ENCODE peak calls at places on chromosome 14, in four cellular contexts. K is HCEC 1CT, G is heart right ventricle, V is hepatocyte. S is an unnamed sample.

GRCh38 chr14:91390165-91390778 is 27.3 kb downstream of the CCDC88C start:
- DNase-seq in G (no peak), V (no peak), K (no peak), S (no peak)

GRCh38 chr14:51165415-51165814 is 70.5 kb upstream of the TRIM9 start:
- DNase-seq in K (no peak), G (no peak), V (no peak), S (no peak)

GRCh38 chr14:103594265-103594664 is 31.5 kb downstream of the COA8 start:
- DNase-seq in G (peak), K (no peak), V (no peak), S (peak)

GRCh38 chr14:95502381-95502950 is 14.0 kb downstream of the SYNE3 start:
- DNase-seq in V (no peak), K (no peak), G (no peak), S (no peak)

GRCh38 chr14:61103541-61104339 is 122.7 kb downstream of the SLC38A6 start:
- DNase-seq in K (peak), G (peak), V (peak), S (peak)

GRCh38 chr14:37187294-37187693 is 10.4 kb upstream of the MIPOL1 start:
- DNase-seq in K (no peak), G (no peak), V (no peak), S (no peak)

GRCh38 chr14:26598081-26598671 is 343 bp upstream of the NOVA1 start:
- DNase-seq in G (peak), K (peak), V (peak), S (peak)

GRCh38 chr14:72893636-72894322 is at the start of gene DPF3:
- DNase-seq in V (peak), K (peak), G (peak), S (peak)

GRCh38 chr14:28879571-28879970 is 113.0 kb downstream of the FOXG1 start:
- DNase-seq in V (no peak), K (no peak), G (no peak), S (no peak)

GRCh38 chr14:50351016-50351415 is 38.9 kb downstream of the DMAC2L start:
- DNase-seq in K (peak), G (no peak), V (no peak), S (no peak)

GRCh38 chr14:36553650-36554260 is 28.7 kb downstream of the NKX2-8 start:
- DNase-seq in V (peak), G (no peak), K (peak), S (no peak)

GRCh38 chr14:23373041-23373440 is 432 bp downstream of the IL25 start:
- DNase-seq in V (no peak), G (no peak), K (no peak), S (no peak)

GRCh38 chr14:21024668-21025373 is at the start of gene NDRG2:
- DNase-seq in V (peak), G (peak), K (no peak), S (peak)

GRCh38 chr14:22158560-22158959 is 430.5 kb downstream of the DAD1 start:
- DNase-seq in V (no peak), K (no peak), G (no peak), S (no peak)

GRCh38 chr14:53924754-53925153 is 31.9 kb downstream of the BMP4 start:
- DNase-seq in G (no peak), K (peak), V (peak), S (no peak)

GRCh38 chr14:101109347-101109638 is 205.8 kb upstream of the RTL1 start:
- DNase-seq in V (no peak), K (no peak), G (no peak), S (peak)

GRCh38 chr14:78530078-78530477 is 359.9 kb downstream of the NRXN3 start:
- DNase-seq in V (peak), G (peak), K (no peak), S (no peak)

GRCh38 chr14:90839024-90839888 is 23.0 kb upstream of the TTC7B start:
- DNase-seq in V (peak), G (peak), K (peak), S (peak)

GRCh38 chr14:30443368-30444007 is 115.5 kb upstream of the G2E3 start:
- DNase-seq in V (peak), G (no peak), K (peak), S (no peak)

GRCh38 chr14:29637406-29637805 is 290.2 kb downstream of the PRKD1 start:
- DNase-seq in V (no peak), G (peak), K (peak), S (peak)

GRCh38 chr14:64758025-64758521 is 53.8 kb downstream of the PLEKHG3 start:
- DNase-seq in V (peak), G (no peak), K (no peak), S (peak)

GRCh38 chr14:58673722-58674121 is 36.0 kb downstream of the DACT1 start:
- DNase-seq in K (no peak), G (no peak), V (no peak), S (no peak)

GRCh38 chr14:41868396-41868795 is 261.7 kb downstream of the LRFN5 start:
- DNase-seq in V (no peak), G (no peak), K (no peak), S (no peak)

GRCh38 chr14:36194645-36195044 is 18.1 kb upstream of the PTCSC3 start:
- DNase-seq in V (no peak), K (no peak), G (no peak), S (no peak)